ENCODE peak calls at places on chromosomes 3 and 15, in eight cellular contexts. L, R, H, F, X, A, B and J are unnamed samples.

GRCh38 chr3:63523100-63523499 is 129.4 kb upstream of the SNTN start:
- DNase-seq in L (no peak), R (no peak), H (no peak), F (no peak), X (no peak), A (no peak), B (no peak), J (no peak)

GRCh38 chr15:51649659-51650521 is 27.3 kb upstream of the DMXL2 start:
- DNase-seq in L (peak), R (no peak), H (peak), F (no peak), X (peak), A (peak), B (peak), J (peak)

GRCh38 chr3:177333535-177334495 is 136.5 kb upstream of the TBL1XR1 start:
- DNase-seq in L (no peak), R (peak), H (no peak), F (peak), X (no peak), A (no peak), B (peak), J (no peak)

GRCh38 chr3:123344941-123345594 is 103.8 kb downstream of the ADCY5 start:
- DNase-seq in L (no peak), R (peak), H (no peak), F (no peak), X (no peak), A (no peak), B (peak), J (no peak)

GRCh38 chr3:184582583-184582982 is 21.0 kb downstream of the EPHB3 start:
- DNase-seq in L (no peak), R (no peak), H (no peak), F (no peak), X (no peak), A (peak), B (peak), J (no peak)

GRCh38 chr3:189563841-189564563 is 67.2 kb upstream of the TP63 start:
- DNase-seq in L (peak), R (no peak), H (no peak), F (peak), X (peak), A (peak), B (peak), J (no peak)

GRCh38 chr3:56323986-56324420 is 144.3 kb downstream of the ERC2 start:
- DNase-seq in L (no peak), R (no peak), H (no peak), F (no peak), X (no peak), A (peak), B (peak), J (no peak)

GRCh38 chr15:90665288-90666134 is 51.6 kb upstream of the BLM start:
- DNase-seq in L (no peak), R (peak), H (peak), F (peak), X (peak), A (peak), B (peak), J (no peak)

GRCh38 chr3:182609575-182610156 is 183.6 kb upstream of the ATP11B start:
- DNase-seq in L (no peak), R (no peak), H (no peak), F (peak), X (no peak), A (no peak), B (no peak), J (no peak)

DNA sequence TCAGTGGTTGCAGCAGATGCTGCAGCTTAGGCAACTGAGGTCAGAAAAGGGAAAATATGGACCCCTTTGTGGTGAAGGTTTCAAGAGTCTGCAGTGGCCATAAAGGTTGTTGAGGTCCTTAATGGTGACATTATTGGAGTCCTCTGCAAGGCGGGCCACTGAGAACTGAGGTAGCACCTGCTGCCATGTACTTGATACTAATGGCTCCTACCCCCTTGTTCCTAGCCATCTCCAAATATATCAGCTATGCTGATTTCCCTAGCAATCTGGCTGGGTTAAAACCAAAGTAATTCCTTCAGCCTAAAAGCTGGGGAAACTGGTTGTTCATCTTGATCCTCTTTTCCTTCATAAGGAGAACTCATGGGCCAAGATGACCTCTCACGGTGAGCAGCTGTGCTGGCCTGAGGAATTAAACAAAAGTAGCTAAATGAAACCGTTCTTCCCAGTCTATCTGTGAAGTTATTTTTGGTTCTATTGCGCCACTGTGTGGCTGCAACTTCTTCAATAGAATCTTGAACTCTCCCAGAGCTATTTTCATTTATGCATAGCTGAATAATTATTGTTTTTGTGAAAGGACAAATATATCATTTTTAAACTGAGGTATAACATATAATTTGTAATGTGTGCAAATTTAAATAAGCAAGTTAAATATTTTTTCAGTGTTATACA is 76.1 kb upstream of the PLSCR4 start:
- DNase-seq in L (peak), R (no peak), H (peak), F (no peak), X (no peak), A (peak), B (peak), J (no peak)
- TF ChIP-seq CTCF in L (peak), R (peak), H (peak), F (no peak), X (no peak), A (peak), B (peak), J (peak)

GRCh38 chr3:126659915-126660886 is 5.3 kb upstream of the TXNRD3 start:
- DNase-seq in L (no peak), R (no peak), H (peak), F (no peak), X (no peak), A (no peak), B (peak), J (no peak)
- TF ChIP-seq CTCF in L (peak), R (no peak), H (no peak), F (no peak), X (no peak), A (peak), B (peak), J (peak)

DNA sequence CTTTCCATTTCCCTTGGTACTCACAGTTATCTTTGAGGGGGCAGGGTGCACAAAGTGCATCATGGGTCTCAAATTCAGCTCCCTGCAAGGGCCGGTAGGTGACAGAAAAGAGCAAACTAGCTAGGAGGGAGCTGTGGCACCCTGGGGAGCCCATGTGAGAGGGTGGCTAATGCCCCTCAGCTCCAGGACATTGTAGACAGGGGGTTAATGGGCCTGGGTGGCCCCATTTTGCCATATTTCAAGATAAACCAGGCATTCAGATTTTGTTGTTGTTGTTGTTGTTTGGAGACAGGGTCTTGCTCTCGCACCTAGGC is 3.6 kb upstream of the SLC6A6 start:
- DNase-seq in L (no peak), R (no peak), H (no peak), F (no peak), X (no peak), A (no peak), B (no peak), J (no peak)
- TF ChIP-seq CTCF in L (no peak), R (no peak), H (no peak), F (no peak), X (peak), A (no peak), B (no peak), J (no peak)

GRCh38 chr3:67461667-67462142 is 192.7 kb downstream of the SUCLG2 start:
- DNase-seq in L (no peak), R (no peak), H (no peak), F (no peak), X (no peak), A (peak), B (peak), J (no peak)

GRCh38 chr3:67460841-67461240 is 193.6 kb downstream of the SUCLG2 start:
- DNase-seq in L (no peak), R (no peak), H (no peak), F (no peak), X (no peak), A (no peak), B (no peak), J (no peak)

GRCh38 chr3:67459131-67459530 is 195.3 kb downstream of the SUCLG2 start:
- DNase-seq in L (no peak), R (no peak), H (no peak), F (no peak), X (no peak), A (no peak), B (peak), J (no peak)

GRCh38 chr3:67459796-67460195 is 194.6 kb downstream of the SUCLG2 start:
- DNase-seq in L (no peak), R (no peak), H (no peak), F (no peak), X (no peak), A (no peak), B (peak), J (no peak)

GRCh38 chr3:67458406-67458805 is 196.0 kb downstream of the SUCLG2 start:
- DNase-seq in L (no peak), R (no peak), H (no peak), F (no peak), X (no peak), A (peak), B (peak), J (no peak)
- TF ChIP-seq CTCF in L (no peak), R (no peak), H (no peak), F (no peak), X (no peak), A (no peak), B (peak), J (no peak)

GRCh38 chr3:71926242-71926560 is 141.3 kb upstream of the PROK2 start:
- DNase-seq in L (no peak), R (no peak), H (peak), F (peak), X (peak), A (peak), B (peak), J (peak)
- TF ChIP-seq CTCF in L (peak), R (peak), H (peak), F (no peak), X (peak), A (peak), B (peak), J (peak)

GRCh38 chr15:89034305-89034704 is 54.0 kb upstream of the ABHD2 start:
- DNase-seq in L (no peak), R (no peak), H (peak), F (no peak), X (no peak), A (peak), B (peak), J (no peak)
- TF ChIP-seq CTCF in L (peak), R (no peak), H (peak), F (no peak), X (peak), A (peak), B (peak), J (no peak)

GRCh38 chr3:193592841-193593665 is at the start of gene OPA1:
- DNase-seq in L (peak), R (peak), H (peak), F (peak), X (peak), A (peak), B (peak), J (peak)
- TF ChIP-seq CTCF in L (peak), R (peak), H (no peak), F (no peak), X (no peak), A (peak), B (peak), J (peak)

GRCh38 chr3:134376786-134377431 is 2.7 kb upstream of the AMOTL2 start:
- DNase-seq in L (no peak), R (peak), H (no peak), F (peak), X (no peak), A (no peak), B (no peak), J (no peak)

GRCh38 chr3:134380249-134380648 is 6.0 kb upstream of the AMOTL2 start:
- DNase-seq in L (no peak), R (no peak), H (no peak), F (no peak), X (no peak), A (no peak), B (no peak), J (no peak)

GRCh38 chr3:134377896-134378295 is 3.6 kb upstream of the AMOTL2 start:
- DNase-seq in L (no peak), R (no peak), H (no peak), F (no peak), X (no peak), A (no peak), B (no peak), J (no peak)

GRCh38 chr3:134378818-134379217 is 4.6 kb upstream of the AMOTL2 start:
- DNase-seq in L (no peak), R (no peak), H (no peak), F (no peak), X (no peak), A (no peak), B (no peak), J (no peak)

DNA sequence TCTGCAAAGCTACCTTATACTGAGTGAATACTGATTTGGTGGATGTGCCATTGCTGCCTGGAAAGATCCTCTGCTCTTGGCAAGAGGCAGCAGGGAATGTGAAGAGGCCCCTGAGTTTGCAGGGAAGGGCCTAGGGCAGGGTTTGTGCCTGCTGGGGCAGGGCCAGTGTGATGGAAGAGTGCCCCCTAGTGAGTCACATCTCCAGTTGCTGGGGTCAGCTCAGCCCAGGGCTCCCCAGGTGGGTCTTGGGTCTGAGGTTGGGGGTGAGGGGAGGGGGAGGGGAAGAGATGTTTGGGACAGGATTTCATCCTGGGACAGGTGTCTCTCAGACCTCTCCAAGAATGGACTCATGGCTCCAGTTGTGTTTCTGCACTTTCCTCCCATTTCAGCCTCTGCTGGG is 4.1 kb upstream of the AMOTL2 start:
- DNase-seq in L (no peak), R (peak), H (no peak), F (peak), X (no peak), A (peak), B (peak), J (no peak)
- TF ChIP-seq CTCF in L (no peak), R (peak), H (peak), F (peak), X (peak), A (peak), B (peak), J (peak)

GRCh38 chr3:59605944-59606534 is 556.2 kb upstream of the CFAP20DC start:
- DNase-seq in L (no peak), R (no peak), H (no peak), F (no peak), X (no peak), A (no peak), B (no peak), J (no peak)

GRCh38 chr3:59606638-59607262 is 556.9 kb upstream of the CFAP20DC start:
- DNase-seq in L (no peak), R (no peak), H (no peak), F (no peak), X (no peak), A (no peak), B (no peak), J (no peak)

GRCh38 chr3:59608356-59608755 is 558.5 kb upstream of the CFAP20DC start:
- DNase-seq in L (no peak), R (no peak), H (no peak), F (no peak), X (no peak), A (no peak), B (no peak), J (no peak)

GRCh38 chr3:59605318-59605717 is 555.5 kb upstream of the CFAP20DC start:
- DNase-seq in L (no peak), R (no peak), H (no peak), F (no peak), X (no peak), A (no peak), B (no peak), J (no peak)

DNA sequence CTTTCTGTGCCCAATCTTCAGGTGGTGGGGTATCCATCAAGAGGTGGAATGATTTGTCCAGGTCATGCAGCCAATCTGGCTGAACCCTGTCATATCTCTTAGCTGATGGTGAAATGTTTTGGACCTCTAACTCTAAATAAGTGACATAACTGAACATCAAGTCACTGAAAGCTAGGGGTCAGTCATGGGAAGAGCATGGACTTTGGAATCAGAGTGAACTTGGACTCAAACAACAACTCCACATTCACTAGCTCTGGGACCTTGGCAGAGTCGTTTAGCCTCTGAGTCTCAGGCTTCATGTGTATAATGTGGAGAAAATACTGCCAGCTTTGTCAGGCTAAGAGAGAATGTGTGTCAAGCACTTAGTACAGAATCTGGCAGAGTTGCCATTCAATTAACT is 557.8 kb upstream of the CFAP20DC start:
- DNase-seq in L (no peak), R (no peak), H (no peak), F (no peak), X (no peak), A (peak), B (peak), J (no peak)
- TF ChIP-seq CTCF in L (no peak), R (peak), H (no peak), F (no peak), X (no peak), A (no peak), B (peak), J (no peak)